ENCODE peak calls at places on chromosomes 6 and 20, in seven cellular contexts. F, M, R, P, A, L and J are unnamed samples.

GRCh38 chr20:37907677-37908397 is 4.9 kb downstream of the VSTM2L start:
- DNase-seq in F (no peak), M (no peak), R (peak; percentile 40), P (no peak), A (peak; percentile 94), L (peak; percentile 42), J (peak; percentile 99)

GRCh38 chr20:11305406-11305805 is 612.3 kb upstream of the BTBD3 start:
- DNase-seq in F (peak; percentile 70), M (no peak), R (no peak), P (no peak), A (peak; percentile 22), L (peak; percentile 5), J (no peak)

GRCh38 chr6:161684721-161685120 is 410.9 kb upstream of the AGPAT4 start:
- DNase-seq in F (no peak), M (no peak), R (no peak), P (no peak), A (no peak), L (no peak), J (no peak)

GRCh38 chr6:37735722-37736121 is 38.0 kb upstream of the MDGA1 start:
- DNase-seq in F (no peak), M (no peak), R (no peak), P (no peak), A (no peak), L (no peak), J (no peak)

GRCh38 chr6:14665827-14666724 is 548.5 kb downstream of the CD83 start:
- DNase-seq in F (no peak), M (no peak), R (no peak), P (no peak), A (peak; percentile 87), L (peak; percentile 100), J (peak; percentile 91)

GRCh38 chr6:143842468-143842901 is 653 bp upstream of the LTV1 start:
- DNase-seq in F (no peak), M (no peak), R (peak; percentile 3), P (no peak), A (peak; percentile 31), L (peak; percentile 59), J (peak; percentile 84)

GRCh38 chr6:52233975-52234823 is 10.1 kb downstream of the IL17F start:
- DNase-seq in F (peak; percentile 87), M (no peak), R (peak; percentile 51), P (peak; percentile 57), A (peak; percentile 69), L (peak; percentile 63), J (peak; percentile 42)

GRCh38 chr20:23415958-23416583 is 5.2 kb downstream of the NAPB start:
- DNase-seq in F (no peak), M (no peak), R (no peak), P (no peak), A (no peak), L (no peak), J (no peak)

GRCh38 chr6:123089223-123089622 is 93.2 kb downstream of the CLVS2 start:
- DNase-seq in F (no peak), M (no peak), R (no peak), P (no peak), A (no peak), L (no peak), J (no peak)

GRCh38 chr6:143059616-143060353 is 904 bp upstream of the AIG1 start:
- DNase-seq in F (peak; percentile 83), M (no peak), R (no peak), P (peak; percentile 21), A (peak; percentile 76), L (peak; percentile 87), J (peak; percentile 60)

GRCh38 chr6:31915756-31916155 is 11.8 kb upstream of the C2 start:
- DNase-seq in F (no peak), M (no peak), R (no peak), P (no peak), A (no peak), L (no peak), J (no peak)

GRCh38 chr6:44859901-44860410 is 468.2 kb upstream of the RUNX2 start:
- DNase-seq in F (peak; percentile 24), M (no peak), R (no peak), P (no peak), A (no peak), L (peak; percentile 9), J (no peak)

GRCh38 chr6:12348530-12349511 is 58.7 kb downstream of the EDN1 start:
- DNase-seq in F (no peak), M (no peak), R (no peak), P (no peak), A (peak; percentile 95), L (peak; percentile 82), J (peak; percentile 92)